ENCODE peak calls at places on chromosomes 7 and 10, in nine cellular contexts. N, O, Q, J, W, M, L, D and H are unnamed samples.

GRCh38 chr10:118977022-118977599 is 52.4 kb upstream of the NANOS1 start:
- DNase-seq in O (no peak), D (peak; percentile 44), L (no peak), J (no peak), Q (no peak), M (no peak), W (no peak), N (no peak), H (no peak)

GRCh38 chr10:111113961-111114830 is 37.4 kb downstream of the ADRA2A start:
- DNase-seq in O (peak; percentile 14), J (no peak), W (no peak), N (peak; percentile 43), M (no peak), Q (peak; percentile 26), D (peak; percentile 59), L (no peak), H (peak; percentile 9)

GRCh38 chr7:90850516-90850915 is 254.4 kb downstream of the CDK14 start:
- DNase-seq in O (no peak), L (no peak), M (no peak), J (no peak), Q (no peak), W (no peak), N (no peak), D (no peak), H (no peak)

GRCh38 chr10:95290801-95291633 is at the start of gene PDLIM1:
- DNase-seq in D (peak; percentile 86), Q (no peak), O (peak; percentile 29), W (no peak), J (peak; percentile 54), M (peak; percentile 86), L (peak; percentile 72), N (peak; percentile 79), H (peak; percentile 65)

GRCh38 chr10:4535531-4535930 is 290.5 kb upstream of the AKR1E2 start:
- DNase-seq in J (no peak), D (no peak), L (no peak), O (no peak), M (no peak), W (no peak), N (no peak), Q (no peak), H (no peak)

GRCh38 chr10:67705921-67706320 is 9.9 kb upstream of the CTNNA3 start:
- DNase-seq in Q (no peak), M (no peak), O (no peak), N (no peak), W (no peak), J (no peak), D (no peak), L (no peak), H (no peak)

GRCh38 chr7:11170863-11171568 is 197.3 kb downstream of the PHF14 start:
- DNase-seq in Q (no peak), D (no peak), L (no peak), W (no peak), O (no peak), M (no peak), J (no peak), N (no peak), H (no peak)

GRCh38 chr10:79084012-79084971 is 15.5 kb downstream of the ZMIZ1 start:
- DNase-seq in Q (peak; percentile 85), W (no peak), O (peak; percentile 88), D (peak; percentile 95), M (peak; percentile 93), L (peak; percentile 98), N (peak; percentile 93), J (peak; percentile 68), H (peak; percentile 91)

GRCh38 chr7:67137464-67137863 is 140.8 kb downstream of the TYW1 start:
- DNase-seq in N (no peak), J (no peak), M (no peak), D (no peak), Q (peak; percentile 11), O (no peak), W (no peak), L (no peak), H (no peak)

GRCh38 chr7:94400022-94400421 is 5.3 kb downstream of the COL1A2 start:
- DNase-seq in J (no peak), N (no peak), Q (peak; percentile 10), O (peak; percentile 59), W (no peak), L (no peak), M (no peak), D (no peak), H (peak; percentile 49)
- H3K4me3 ChIP-seq in J (no peak overlapping the region), N (no peak overlapping the region), Q (peak overlapping the region; percentile 89), O (peak overlapping the region; percentile 96), W (peak overlapping the region; percentile 73), L (no peak overlapping the region), M (no peak overlapping the region), D (peak overlapping the region; percentile 47), H (peak overlapping the region; percentile 69)

GRCh38 chr7:70721500-70721899 is 410.4 kb upstream of the GALNT17 start:
- DNase-seq in Q (no peak), N (no peak), O (no peak), W (no peak), L (no peak), J (no peak), M (no peak), D (no peak), H (no peak)

GRCh38 chr7:70717553-70718248 is 414.2 kb upstream of the GALNT17 start:
- DNase-seq in J (no peak), N (no peak), W (no peak), O (no peak), L (no peak), D (no peak), M (no peak), Q (no peak), H (no peak)

GRCh38 chr7:70719120-70719519 is 412.8 kb upstream of the GALNT17 start:
- DNase-seq in M (no peak), W (no peak), O (no peak), Q (no peak), N (no peak), D (no peak), J (no peak), L (no peak), H (no peak)

GRCh38 chr7:70723339-70723738 is 408.6 kb upstream of the GALNT17 start:
- DNase-seq in O (no peak), J (no peak), L (no peak), W (no peak), D (no peak), Q (no peak), M (no peak), N (no peak), H (no peak)

DNA sequence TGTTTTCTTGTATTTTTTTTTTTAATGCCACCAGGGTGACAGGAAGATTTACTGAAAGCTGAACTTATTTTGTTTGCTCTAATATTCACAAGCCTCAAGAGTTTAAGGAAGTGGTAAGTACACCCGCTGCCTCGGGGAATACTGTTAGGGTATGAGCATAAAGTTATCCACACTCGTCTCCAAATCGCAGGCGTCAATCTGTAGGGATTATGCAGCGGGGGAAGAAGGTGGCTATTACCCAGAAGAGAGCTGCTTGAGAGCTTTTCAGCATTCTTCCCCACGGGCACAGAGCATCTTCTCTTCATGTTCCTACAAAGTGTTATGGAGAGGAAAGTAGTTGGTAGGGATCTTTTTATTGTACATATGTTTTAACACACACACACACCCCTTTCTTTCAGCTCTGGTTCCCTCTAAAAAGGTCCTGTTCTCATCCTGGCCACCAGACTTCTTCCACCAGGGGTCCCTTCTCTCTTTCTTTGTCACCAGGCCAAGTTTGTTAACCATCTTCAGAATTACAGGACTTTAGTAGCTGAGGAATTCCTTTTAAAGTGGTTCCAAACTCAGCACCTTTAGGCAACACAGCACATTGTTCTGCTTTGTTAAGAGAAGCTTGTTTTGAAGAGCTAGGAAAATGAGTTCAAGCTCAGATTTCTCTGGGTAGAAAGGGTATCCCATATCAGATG is 411.6 kb upstream of the GALNT17 start:
- DNase-seq in L (no peak), Q (no peak), J (no peak), W (no peak), N (no peak), M (no peak), O (no peak), D (no peak), H (no peak)
- TF ChIP-seq CTCF in L (no peak), Q (no peak), J (no peak), W (no peak), N (no peak), M (no peak), O (no peak), D (no peak), H (peak; percentile 8)

GRCh38 chr7:118662266-118662665 is 437.8 kb downstream of the ANKRD7 start:
- DNase-seq in D (no peak), Q (no peak), L (no peak), M (no peak), O (no peak), J (no peak), W (no peak), N (no peak), H (no peak)

GRCh38 chr7:118657391-118658005 is 433.0 kb downstream of the ANKRD7 start:
- DNase-seq in M (no peak), O (no peak), D (no peak), W (no peak), J (no peak), N (no peak), Q (no peak), L (no peak), H (no peak)
- H3K4me3 ChIP-seq in M (no peak overlapping the region), O (no peak overlapping the region), D (no peak overlapping the region), W (no peak overlapping the region), J (no peak overlapping the region), N (no peak overlapping the region), Q (no peak overlapping the region), L (no peak overlapping the region), H (no peak overlapping the region)

GRCh38 chr7:54544356-54545240 is 2.4 kb downstream of the VSTM2A start:
- DNase-seq in O (no peak), M (no peak), Q (no peak), D (no peak), N (no peak), J (no peak), W (no peak), L (no peak), H (no peak)

GRCh38 chr7:54542920-54543539 is 855 bp downstream of the VSTM2A start:
- DNase-seq in Q (peak; percentile 9), L (no peak), W (no peak), O (peak; percentile 20), J (no peak), M (no peak), D (no peak), N (no peak), H (peak; percentile 13)

GRCh38 chr7:54538122-54538521 is 4.1 kb upstream of the VSTM2A start:
- DNase-seq in W (no peak), N (no peak), M (no peak), D (no peak), O (no peak), J (no peak), Q (no peak), L (no peak), H (no peak)

GRCh38 chr7:54545241-54545563 is 3.0 kb downstream of the VSTM2A start:
- DNase-seq in J (no peak), N (no peak), L (no peak), W (no peak), M (no peak), O (no peak), D (no peak), Q (no peak), H (no peak)

DNA sequence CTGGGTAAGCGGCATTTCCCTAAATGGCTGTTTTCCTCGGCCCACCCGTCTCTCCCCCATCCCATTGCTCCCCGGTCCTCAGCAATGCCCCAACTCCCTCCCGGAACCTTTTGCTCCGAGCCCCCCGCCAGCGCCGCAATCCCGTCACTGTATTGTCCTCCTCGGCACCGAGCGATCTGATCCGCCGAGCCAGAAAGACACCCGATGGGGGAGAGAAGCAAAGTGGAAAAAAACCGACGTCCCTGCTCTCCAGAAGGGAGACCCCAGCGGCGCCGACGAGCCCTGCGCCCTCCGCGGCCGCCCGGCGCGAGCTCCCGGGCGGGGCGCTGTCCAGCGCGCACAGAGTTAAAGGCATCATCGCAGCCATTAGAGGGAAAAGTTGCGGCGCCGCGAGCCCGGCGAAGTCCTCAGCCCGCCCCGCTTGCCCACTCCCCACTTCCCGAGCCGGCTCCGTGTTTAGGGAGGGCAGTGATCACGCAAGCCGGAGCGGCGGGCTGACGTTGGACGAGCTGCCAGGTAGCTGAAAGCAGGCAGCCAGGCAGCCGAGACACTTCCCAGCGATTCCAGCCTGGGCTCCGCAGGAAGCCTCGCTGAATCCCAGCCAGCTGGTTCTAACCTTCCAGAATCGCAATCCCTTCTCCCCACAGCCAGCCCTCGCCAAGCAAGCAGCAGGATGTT is at the start of gene VSTM2A:
- DNase-seq in Q (no peak), N (no peak), D (no peak), O (no peak), W (no peak), J (no peak), L (no peak), M (no peak), H (no peak)
- TF ChIP-seq CTCF in Q (no peak), N (no peak), D (no peak), O (no peak), W (no peak), J (no peak), L (no peak), M (no peak), H (no peak)